ENCODE peak calls at places on chromosomes 7 and 10, in five cellular contexts. F is epithelial cell of esophagus; X is endodermal cell; I is stimulated activated CD8-positive, alpha-beta memory T cell treated with anti-CD3 and anti-CD28 coated beads, Interleukin-15, amount 100 ng/mL, for 4 hours; B is AG10803. W is an unnamed sample.

GRCh38 chr10:84613336-84614021 is 285.1 kb downstream of the CCSER2 start:
- DNase-seq in F (peak; percentile 86), X (peak; percentile 94), I (no peak), B (no peak), W (peak; percentile 49)

GRCh38 chr7:156820445-156821063 is 72.4 kb downstream of the LMBR1 start:
- DNase-seq in F (no peak), X (peak; percentile 53), I (no peak), B (no peak), W (no peak)

GRCh38 chr7:71424166-71424803 is 292.3 kb downstream of the GALNT17 start:
- DNase-seq in F (no peak), X (no peak), I (no peak), B (no peak), W (no peak)

GRCh38 chr7:19404912-19405329 is 259.7 kb upstream of the FERD3L start:
- DNase-seq in F (peak; percentile 92), X (peak; percentile 68), I (no peak), B (peak; percentile 99), W (peak; percentile 93)

GRCh38 chr10:123038782-123039631 is 30.2 kb downstream of the ACADSB start:
- DNase-seq in F (no peak), X (peak; percentile 51), I (no peak), B (no peak), W (no peak)

GRCh38 chr10:105950410-105950809 is 1214.1 kb downstream of the SORCS1 start:
- DNase-seq in F (peak; percentile 61), X (peak; percentile 75), I (no peak), B (peak; percentile 53), W (peak; percentile 49)

GRCh38 chr7:44977304-44977858 is 1.4 kb downstream of the MYO1G start:
- DNase-seq in F (peak; percentile 42), X (no peak), I (peak; percentile 50), B (no peak), W (no peak)

GRCh38 chr10:124287071-124287685 is 131.5 kb downstream of the OAT start:
- DNase-seq in F (no peak), X (peak; percentile 18), I (no peak), B (no peak), W (no peak)

GRCh38 chr7:105024734-105025133 is 10.7 kb downstream of the KMT2E start:
- DNase-seq in F (peak; percentile 59), X (no peak), I (no peak), B (peak; percentile 22), W (no peak)

GRCh38 chr7:96979551-96980276 is 25.6 kb upstream of the DLX6 start:
- DNase-seq in F (peak; percentile 17), X (no peak), I (no peak), B (no peak), W (no peak)

GRCh38 chr10:48490576-48491345 is 114.1 kb downstream of the ARHGAP22 start:
- DNase-seq in F (no peak), X (peak; percentile 36), I (no peak), B (no peak), W (no peak)

GRCh38 chr7:80145780-80146422 is 11.3 kb downstream of the GNAI1 start:
- DNase-seq in F (peak; percentile 47), X (no peak), I (no peak), B (peak; percentile 91), W (no peak)

GRCh38 chr10:42953684-42954674 is 122.9 kb upstream of the RET start:
- DNase-seq in F (no peak), X (no peak), I (no peak), B (no peak), W (no peak)

W was measured in RWPE1.